ENCODE peak calls at places on chromosome 11, in six cellular contexts. J is stimulated activated CD4-positive, alpha-beta T cell treated with anti-CD3 and anti-CD28 coated beads, Interleukin-2, amount 100 ng/mL, for 48 hours; H is DMS53; V is NCI-H1092; F is HEK293T; Y is HFFc6. A is an unnamed sample.
A peak's percentile ranks its signal among the peaks of the same experiment; 100 is the strongest.

GRCh38 chr11:60252709-60253108 is 9.8 kb upstream of the MS4A4E start:
- DNase-seq in J (no peak), H (no peak), V (no peak), F (no peak), Y (no peak), A (no peak)

GRCh38 chr11:111162306-111162705 is 83.2 kb upstream of the POU2AF2 start:
- DNase-seq in J (no peak), H (no peak), V (no peak), F (no peak), Y (peak; percentile 41), A (peak; percentile 3)

GRCh38 chr11:27754035-27755017 is 54.1 kb upstream of the BDNF start:
- DNase-seq in J (no peak), H (no peak), V (no peak), F (no peak), Y (no peak), A (peak; percentile 7)

GRCh38 chr11:68471360-68472340 is 11.1 kb downstream of the PPP6R3 start:
- DNase-seq in J (peak; percentile 41), H (no peak), V (no peak), F (no peak), Y (no peak), A (no peak)

GRCh38 chr11:10872097-10872496 is 14.2 kb upstream of the ZBED5 start:
- DNase-seq in J (no peak), H (no peak), V (no peak), F (no peak), Y (no peak), A (no peak)

GRCh38 chr11:124611016-124611571 is at the start of gene PANX3:
- DNase-seq in J (no peak), H (no peak), V (no peak), F (no peak), Y (no peak), A (no peak)

GRCh38 chr11:1341928-1342524 is 32.6 kb upstream of the TOLLIP start:
- DNase-seq in J (no peak), H (peak; percentile 67), V (no peak), F (no peak), Y (peak; percentile 8), A (peak; percentile 47)

GRCh38 chr11:74025467-74026166 is 16.7 kb upstream of the UCP3 start:
- DNase-seq in J (no peak), H (no peak), V (no peak), F (no peak), Y (peak; percentile 74), A (peak; percentile 33)

GRCh38 chr11:27950339-27950738 is 157.6 kb downstream of the KIF18A start:
- DNase-seq in J (no peak), H (no peak), V (no peak), F (no peak), Y (no peak), A (no peak)

GRCh38 chr11:73622920-73623593 is 23.3 kb upstream of the PLEKHB1 start:
- DNase-seq in J (no peak), H (no peak), V (no peak), F (no peak), Y (no peak), A (no peak)

GRCh38 chr11:14544611-14545010 is 24.4 kb upstream of the PSMA1 start:
- DNase-seq in J (no peak), H (no peak), V (no peak), F (no peak), Y (no peak), A (no peak)

GRCh38 chr11:37449146-37449545 is 851.1 kb upstream of the RAG2 start:
- DNase-seq in J (no peak), H (peak; percentile 64), V (no peak), F (no peak), Y (peak; percentile 56), A (peak; percentile 35)

GRCh38 chr11:75261902-75262361 is 21.4 kb downstream of the TPBGL start:
- DNase-seq in J (no peak), H (no peak), V (no peak), F (no peak), Y (no peak), A (no peak)

GRCh38 chr11:125132586-125132985 is 21.2 kb upstream of the TMEM218 start:
- DNase-seq in J (no peak), H (no peak), V (no peak), F (no peak), Y (no peak), A (no peak)

GRCh38 chr11:69730500-69730899 is 26.7 kb upstream of the FGF19 start:
- DNase-seq in J (no peak), H (no peak), V (no peak), F (no peak), Y (no peak), A (no peak)

GRCh38 chr11:79182794-79183193 is 258.0 kb downstream of the TENM4 start:
- DNase-seq in J (no peak), H (no peak), V (no peak), F (no peak), Y (peak; percentile 87), A (no peak)

GRCh38 chr11:63822438-63822837 is 9.2 kb downstream of the SPINDOC start:
- DNase-seq in J (no peak), H (no peak), V (no peak), F (no peak), Y (no peak), A (no peak)